ENCODE peak calls at places on chromosomes 5 and 9, in six cellular contexts. X is neural progenitor cell; J is choroid plexus epithelial cell; Z is BE2C; B is H1; I is CD8-positive, alpha-beta T cell. O is an unnamed sample.

GRCh38 chr5:120435129-120435528 is 29.0 kb upstream of the PRR16 start:
- DNase-seq in J (no peak), B (no peak), X (no peak), Z (no peak), I (no peak), O (no peak)

GRCh38 chr5:14039063-14039462 is 94.6 kb upstream of the DNAH5 start:
- DNase-seq in I (no peak), Z (no peak), J (no peak), X (no peak), B (no peak), O (no peak)

GRCh38 chr5:37029436-37029835 is 152.9 kb downstream of the NIPBL start:
- DNase-seq in B (no peak), I (no peak), J (peak), X (no peak), Z (no peak), O (no peak)

GRCh38 chr9:35285731-35286130 is 123.9 kb downstream of the UNC13B start:
- DNase-seq in I (no peak), B (no peak), X (no peak), J (peak), Z (no peak), O (no peak)

GRCh38 chr5:172412724-172413260 is 41.5 kb downstream of the SH3PXD2B start:
- DNase-seq in J (peak), X (no peak), B (no peak), I (no peak), Z (peak), O (peak)

GRCh38 chr9:136679431-136679941 is 7.8 kb downstream of the AGPAT2 start:
- DNase-seq in I (no peak), Z (no peak), J (peak), B (no peak), X (no peak), O (peak)

GRCh38 chr5:122236270-122236669 is 75.8 kb upstream of the SNCAIP start:
- DNase-seq in I (no peak), Z (no peak), B (no peak), J (no peak), X (no peak), O (no peak)

GRCh38 chr5:52769061-52769460 is 18.7 kb upstream of the ITGA1 start:
- DNase-seq in B (no peak), I (no peak), X (no peak), Z (no peak), J (no peak), O (no peak)

GRCh38 chr9:136484153-136485048 is 1.6 kb upstream of the SEC16A start:
- DNase-seq in I (no peak), J (no peak), Z (no peak), X (peak), B (no peak), O (no peak)

GRCh38 chr5:132205385-132206125 is 22.1 kb downstream of the P4HA2 start:
- DNase-seq in I (no peak), Z (peak), B (no peak), X (no peak), J (peak), O (no peak)

GRCh38 chr5:175867587-175868347 is 3.6 kb upstream of the CPLX2 start:
- DNase-seq in Z (peak), X (peak), J (peak), I (no peak), B (peak), O (peak)

GRCh38 chr5:150757087-150757649 is 1.6 kb downstream of the DCTN4 start:
- DNase-seq in X (no peak), I (no peak), B (no peak), J (no peak), Z (no peak), O (no peak)
- H3K4me3 ChIP-seq in X (peak), I (no peak), B (no peak), J (peak), Z (peak), O (no peak)

DNA sequence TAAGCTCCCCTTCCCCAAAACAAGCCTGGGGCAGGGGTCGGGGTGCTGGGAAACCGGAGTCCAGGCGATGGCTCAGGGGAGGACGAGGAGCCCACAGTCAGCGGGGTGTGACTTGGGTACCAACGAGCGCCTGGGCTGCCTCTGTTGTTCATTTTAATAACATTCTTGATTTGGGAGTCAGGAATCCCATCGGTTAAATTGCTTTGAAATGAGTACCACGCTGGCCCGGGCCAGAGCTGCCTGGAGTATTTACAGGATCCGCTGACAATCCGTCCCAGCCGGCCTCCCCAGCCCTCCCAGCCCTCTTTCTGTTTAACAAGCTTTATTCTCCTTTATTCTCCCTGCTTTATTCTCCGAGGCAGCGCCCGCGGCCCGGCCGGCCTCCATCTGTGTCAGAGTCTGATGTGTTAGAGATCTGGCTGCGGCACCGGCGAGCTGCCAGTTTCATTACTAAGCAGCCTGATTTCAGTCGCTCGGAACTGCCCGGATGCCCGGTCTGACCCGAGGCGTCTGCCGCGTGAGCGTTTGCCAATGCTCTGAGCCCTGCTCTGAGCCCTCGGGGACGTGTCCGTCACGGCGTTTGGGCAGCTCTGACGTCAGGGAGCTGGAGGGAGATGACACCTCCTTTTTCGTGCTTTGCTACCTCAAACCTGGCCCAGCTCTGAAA is 16.5 kb upstream of the QRFP start:
- DNase-seq in J (peak), X (peak), B (no peak), I (no peak), Z (peak), O (peak)
- H3K4me3 ChIP-seq in J (peak), X (no peak), B (no peak), I (no peak), Z (peak), O (peak)

GRCh38 chr9:38233343-38233742 is 159.2 kb upstream of the ALDH1B1 start:
- DNase-seq in X (no peak), J (no peak), B (no peak), Z (peak), I (no peak), O (no peak)
- H3K4me3 ChIP-seq in X (no peak), J (no peak), B (no peak), Z (no peak), I (no peak), O (no peak)

GRCh38 chr9:114486205-114486963 is 18.9 kb downstream of the WHRN start:
- DNase-seq in X (no peak), J (no peak), Z (no peak), I (no peak), B (no peak), O (no peak)
- H3K4me3 ChIP-seq in X (no peak), J (no peak), Z (no peak), I (no peak), B (no peak), O (no peak)

DNA sequence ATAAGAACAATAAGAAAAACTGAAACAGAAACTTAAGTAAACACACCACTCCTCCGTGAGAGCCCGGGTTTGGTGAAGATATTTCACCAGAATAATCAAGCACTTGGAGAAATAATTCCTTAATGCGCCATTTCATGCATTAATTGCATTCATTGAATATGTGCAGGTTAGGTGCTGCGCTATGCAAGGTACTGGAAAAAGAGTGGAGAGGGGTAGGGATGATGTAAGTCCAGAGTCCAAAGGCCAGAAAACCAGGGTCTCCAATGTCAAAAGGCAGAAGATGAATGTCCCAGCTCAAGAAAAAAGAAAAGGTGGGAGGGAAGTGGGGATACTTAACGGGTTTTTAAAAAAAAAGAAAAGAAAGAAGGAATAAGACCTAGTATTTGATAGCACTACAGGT is 669 bp upstream of the ZFP37 start:
- DNase-seq in I (no peak), B (no peak), J (no peak), Z (no peak), X (no peak), O (no peak)
- H3K4me3 ChIP-seq in I (peak), B (no peak), J (peak), Z (peak), X (peak), O (peak)

GRCh38 chr9:20805766-20806165 is 121.7 kb downstream of the FOCAD start:
- DNase-seq in Z (no peak), I (no peak), X (no peak), J (no peak), B (no peak), O (no peak)

GRCh38 chr9:20808002-20808401 is 123.9 kb downstream of the FOCAD start:
- DNase-seq in B (no peak), X (no peak), I (no peak), Z (no peak), J (no peak), O (no peak)

DNA sequence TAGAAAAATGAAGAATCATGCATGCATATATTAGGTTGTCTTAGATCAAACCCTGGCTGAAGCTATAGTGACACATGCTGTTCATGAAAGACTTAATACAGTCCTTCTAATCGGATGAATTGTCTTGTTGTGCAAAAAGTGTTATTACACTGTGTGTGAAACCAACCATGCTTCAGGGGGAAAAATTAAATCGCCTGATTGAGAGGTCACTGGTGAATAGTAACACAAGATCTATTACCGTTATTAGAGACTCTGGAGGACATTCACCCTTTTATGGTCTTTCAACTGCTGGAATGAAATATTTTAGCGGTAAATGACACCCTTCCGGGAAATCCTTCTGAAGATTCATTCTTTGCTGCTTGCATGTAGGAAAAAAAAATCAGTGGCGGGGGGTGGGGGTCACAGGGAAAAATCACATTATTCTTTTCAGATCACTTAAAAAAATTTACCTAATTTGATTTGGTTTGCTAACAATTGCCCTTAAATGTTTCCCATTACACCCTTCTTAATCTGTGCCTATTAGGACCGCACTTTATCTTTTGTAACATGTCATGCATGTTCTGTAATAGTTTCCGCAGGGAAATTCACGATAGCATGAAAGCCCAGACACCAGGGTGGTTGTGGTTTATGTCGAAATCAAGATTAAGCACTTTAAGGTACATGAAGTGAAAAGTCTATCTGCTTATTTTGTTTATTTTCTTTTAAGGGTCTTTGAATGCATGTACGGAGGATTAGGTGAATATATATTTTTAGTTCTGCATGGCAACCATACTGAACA is 120.6 kb downstream of the FOCAD start:
- DNase-seq in X (no peak), I (no peak), B (no peak), J (peak), Z (no peak), O (no peak)
- H3K4me3 ChIP-seq in X (no peak), I (no peak), B (no peak), J (no peak), Z (no peak), O (no peak)

GRCh38 chr9:995776-996175 is 19.3 kb downstream of the DMRT3 start:
- DNase-seq in J (no peak), X (no peak), B (no peak), Z (no peak), I (no peak), O (no peak)
- H3K4me3 ChIP-seq in J (no peak), X (no peak), B (no peak), Z (no peak), I (no peak), O (no peak)

GRCh38 chr9:131407717-131408195 is 13.9 kb downstream of the PRRC2B start:
- DNase-seq in I (no peak), Z (no peak), B (peak), J (peak), X (peak), O (peak)

GRCh38 chr9:131406567-131407436 is 12.9 kb downstream of the PRRC2B start:
- DNase-seq in I (no peak), X (no peak), Z (no peak), B (no peak), J (no peak), O (no peak)

GRCh38 chr9:131410051-131410491 is 16.2 kb downstream of the PRRC2B start:
- DNase-seq in J (peak), I (no peak), Z (no peak), X (no peak), B (no peak), O (no peak)

GRCh38 chr9:131411719-131412681 is 18.1 kb downstream of the PRRC2B start:
- DNase-seq in X (no peak), J (no peak), I (no peak), Z (no peak), B (no peak), O (no peak)

DNA sequence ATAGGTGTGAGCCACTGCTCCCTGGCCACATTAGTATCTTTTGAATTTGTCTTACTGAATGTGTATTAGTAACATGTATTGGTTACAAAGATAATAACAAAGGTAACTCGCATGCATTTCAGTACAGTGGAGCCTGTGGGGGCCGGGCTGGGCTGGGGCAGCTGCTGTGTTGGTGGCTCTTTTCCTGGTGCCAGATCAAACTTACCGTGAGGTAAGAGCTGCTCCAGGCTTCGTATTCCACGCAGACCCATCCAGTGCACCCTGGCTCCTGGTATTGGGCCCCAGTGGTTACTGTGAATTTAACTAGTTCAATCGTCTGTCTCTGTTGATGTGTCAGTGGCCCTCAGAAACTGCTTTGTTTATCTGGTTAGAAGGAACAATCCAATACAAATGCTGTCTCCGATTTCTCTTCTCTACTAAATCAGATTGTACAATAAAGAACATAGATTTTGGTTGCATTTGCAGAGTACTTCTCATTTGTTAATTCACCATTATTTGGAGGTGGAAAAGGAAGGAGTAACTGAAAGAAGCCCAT is 15.6 kb downstream of the PRRC2B start:
- DNase-seq in Z (no peak), B (no peak), X (no peak), J (no peak), I (no peak), O (peak)
- H3K4me3 ChIP-seq in Z (no peak), B (no peak), X (no peak), J (no peak), I (peak), O (no peak)

O was measured in dorsolateral prefrontal cortex.